ENCODE peak calls at places on chromosomes 1 and 21, in six cellular contexts. D is progenitor cell of endocrine pancreas, Q is pancreas, M is cardiac muscle cell, T is EL, A is adipocyte. Z is an unnamed sample.

GRCh38 chr1:172815740-172816139 is 156.8 kb downstream of the FASLG start:
- DNase-seq in A (no peak), Q (no peak), D (no peak), M (no peak), T (no peak), Z (no peak)

GRCh38 chr1:206792939-206793607 is 20.8 kb upstream of the IL10 start:
- DNase-seq in T (no peak), A (no peak), Q (no peak), D (no peak), M (no peak), Z (no peak)

GRCh38 chr1:205965039-205965630 is 21.9 kb upstream of the SLC26A9 start:
- DNase-seq in T (no peak), M (no peak), A (no peak), Q (no peak), D (no peak), Z (no peak)

GRCh38 chr1:46424730-46425129 is 30.6 kb downstream of the FAAH start:
- DNase-seq in D (no peak), A (no peak), Q (no peak), M (no peak), T (no peak), Z (no peak)

GRCh38 chr1:165949335-165950130 is 122.1 kb downstream of the UCK2 start:
- DNase-seq in M (peak), T (peak), A (peak), D (peak), Q (no peak), Z (no peak)

GRCh38 chr1:157580179-157580827 is 17.6 kb downstream of the FCRL4 start:
- DNase-seq in D (peak), Q (no peak), T (peak), M (peak), A (peak), Z (peak)

GRCh38 chr1:167135281-167135840 is 41.5 kb downstream of the STYXL2 start:
- DNase-seq in D (no peak), A (no peak), M (no peak), T (no peak), Q (no peak), Z (no peak)

GRCh38 chr1:16162163-16162822 is 6.4 kb upstream of the EPHA2 start:
- DNase-seq in Q (no peak), T (no peak), M (no peak), D (no peak), A (no peak), Z (peak)

GRCh38 chr1:39220900-39221870 is 16.7 kb downstream of the MACF1 start:
- DNase-seq in M (no peak), T (no peak), Q (no peak), A (no peak), D (no peak), Z (no peak)

GRCh38 chr1:205186191-205186590 is 25.3 kb downstream of the DSTYK start:
- DNase-seq in Q (no peak), M (no peak), A (no peak), T (no peak), D (no peak), Z (no peak)

GRCh38 chr1:20123696-20124450 is 4.5 kb upstream of the PLA2G2D start:
- DNase-seq in Q (no peak), A (no peak), M (peak), T (no peak), D (no peak), Z (no peak)

GRCh38 chr1:183097438-183098051 is 74.3 kb downstream of the LAMC1 start:
- DNase-seq in M (peak), Q (no peak), D (no peak), T (peak), A (peak), Z (peak)

GRCh38 chr1:32904797-32905196 is 3.6 kb upstream of the TMEM54 start:
- DNase-seq in M (no peak), Q (no peak), A (no peak), D (no peak), T (no peak), Z (no peak)

GRCh38 chr21:35476616-35477395 is 427.7 kb upstream of the RUNX1 start:
- DNase-seq in D (no peak), A (peak), T (peak), Q (no peak), M (peak), Z (no peak)

GRCh38 chr21:34200288-34200905 is 127.0 kb downstream of the MRPS6 start:
- DNase-seq in A (no peak), Q (no peak), D (no peak), M (peak), T (no peak), Z (no peak)

GRCh38 chr1:234887026-234887910 is 241.4 kb downstream of the TOMM20 start:
- DNase-seq in M (no peak), T (peak), A (no peak), D (no peak), Q (no peak), Z (no peak)

GRCh38 chr1:225651376-225651871 is 1.5 kb downstream of the ENAH start:
- DNase-seq in T (peak), M (peak), D (no peak), Q (no peak), A (peak), Z (peak)

GRCh38 chr1:237712808-237713207 is 177.9 kb downstream of the ZP4 start:
- DNase-seq in D (no peak), A (no peak), T (no peak), Q (no peak), M (no peak), Z (no peak)

GRCh38 chr1:27864264-27864895 is 8.0 kb upstream of the THEMIS2 start:
- DNase-seq in A (no peak), Q (no peak), M (no peak), T (no peak), D (no peak), Z (no peak)

GRCh38 chr1:99811075-99811474 is 39.1 kb upstream of the AGL start:
- DNase-seq in D (no peak), Q (no peak), T (no peak), M (no peak), A (no peak), Z (no peak)

GRCh38 chr1:175514309-175515001 is 228.9 kb downstream of the TNR start:
- DNase-seq in Q (no peak), D (no peak), A (no peak), T (no peak), M (peak), Z (no peak)

GRCh38 chr1:180188103-180188506 is 33.4 kb downstream of the QSOX1 start:
- DNase-seq in M (peak), A (peak), D (peak), Q (peak), T (peak), Z (peak)

GRCh38 chr1:168291222-168291824 is 10.6 kb downstream of the TBX19 start:
- DNase-seq in T (no peak), D (no peak), A (no peak), Q (no peak), M (no peak), Z (no peak)

GRCh38 chr1:18313523-18313922 is 167.2 kb upstream of the KLHDC7A start:
- DNase-seq in D (no peak), A (no peak), T (no peak), Q (no peak), M (no peak), Z (no peak)

GRCh38 chr1:236455242-236455641 is 61.2 kb downstream of the EDARADD start:
- DNase-seq in A (no peak), M (no peak), Q (no peak), T (no peak), D (no peak), Z (no peak)

GRCh38 chr1:221039616-221040015 is 160.4 kb downstream of the HLX start:
- DNase-seq in T (peak), D (no peak), A (peak), M (no peak), Q (no peak), Z (no peak)

GRCh38 chr1:201259476-201260235 is 23.6 kb upstream of the PKP1 start:
- DNase-seq in D (no peak), A (no peak), M (peak), T (peak), Q (no peak), Z (no peak)

GRCh38 chr1:168392958-168393357 is 112.3 kb downstream of the TBX19 start:
- DNase-seq in D (no peak), T (no peak), M (peak), A (no peak), Q (no peak), Z (no peak)

GRCh38 chr1:31714442-31715096 is 10.8 kb upstream of the COL16A1 start:
- DNase-seq in A (peak), T (peak), M (peak), D (peak), Q (no peak), Z (peak)